ENCODE peak calls at places on chromosomes 16 and 17, in eight cellular contexts. T is SK-MEL-5, F is amniotic stem cell, Q is mucosa of gallbladder, V is GM23338, K is skeletal muscle cell, C is lower leg skin, L is body of pancreas. E is an unnamed sample.

GRCh38 chr17:65055708-65056638 is 567 bp downstream of the GNA13 start:
- DNase-seq in T (peak; percentile 66), Q (peak; percentile 62), F (peak; percentile 81), K (no peak), L (peak; percentile 69), V (peak; percentile 62), C (peak; percentile 77), E (peak; percentile 44)

GRCh38 chr16:84952335-84953050 is 58.8 kb downstream of the ZDHHC7 start:
- DNase-seq in L (peak; percentile 88), T (peak; percentile 86), F (peak; percentile 41), C (peak; percentile 84), Q (peak; percentile 89), V (peak; percentile 90), K (no peak), E (peak; percentile 95)

GRCh38 chr16:15639061-15639568 is 3.8 kb downstream of the MARF1 start:
- DNase-seq in L (no peak), C (no peak), Q (no peak), V (no peak), T (no peak), F (no peak), K (no peak), E (no peak)

GRCh38 chr17:4743216-4743615 is 3.5 kb upstream of the CXCL16 start:
- DNase-seq in Q (no peak), L (no peak), F (no peak), T (no peak), V (no peak), K (no peak), C (no peak), E (no peak)

GRCh38 chr16:83651871-83652270 is 155.9 kb upstream of the HSBP1 start:
- DNase-seq in V (no peak), Q (no peak), F (no peak), L (no peak), K (no peak), T (no peak), C (no peak), E (no peak)

GRCh38 chr17:69046130-69046807 is 14.5 kb downstream of the ABCA9 start:
- DNase-seq in F (no peak), C (no peak), Q (no peak), L (no peak), V (peak; percentile 32), T (no peak), K (no peak), E (peak; percentile 43)

GRCh38 chr17:78879679-78880186 is 23.3 kb downstream of the CEP295NL start:
- DNase-seq in Q (peak; percentile 67), L (peak; percentile 68), C (peak; percentile 47), T (no peak), V (no peak), F (peak; percentile 39), K (peak; percentile 93), E (peak; percentile 65)

GRCh38 chr16:14955546-14956231 is 18.4 kb downstream of the NPIPA1 start:
- DNase-seq in K (no peak), C (no peak), L (no peak), T (no peak), Q (peak; percentile 10), F (no peak), V (no peak), E (no peak)

GRCh38 chr17:50059256-50059655 is 3.3 kb downstream of the ITGA3 start:
- DNase-seq in T (no peak), Q (no peak), C (no peak), V (no peak), F (no peak), K (no peak), L (peak; percentile 66), E (no peak)